ENCODE peak calls at places on chromosomes 6 and 20, in eight cellular contexts. A, P, J, X, I, Q, B and W are unnamed samples.
A peak's percentile ranks its signal among the peaks of the same experiment; 100 is the strongest.

GRCh38 chr20:24637941-24638340 is 168.5 kb downstream of the SYNDIG1 start:
- DNase-seq in A (no peak), P (no peak), J (no peak), X (no peak), I (no peak), Q (no peak), B (no peak), W (no peak)

GRCh38 chr6:138609801-138610430 is 110.6 kb upstream of the NHSL1 start:
- DNase-seq in A (no peak), P (no peak), J (no peak), X (no peak), I (no peak), Q (no peak), B (no peak), W (no peak)

GRCh38 chr6:3221579-3221978 is 5.9 kb downstream of the TUBB2B start:
- DNase-seq in A (no peak), P (no peak), J (no peak), X (no peak), I (no peak), Q (no peak), B (no peak), W (no peak)

GRCh38 chr6:158322400-158322723 is 10.1 kb downstream of the TULP4 start:
- DNase-seq in A (no peak), P (no peak), J (no peak), X (no peak), I (no peak), Q (no peak), B (no peak), W (no peak)

GRCh38 chr6:26223677-26224546 is 136.7 kb downstream of the HFE start:
- DNase-seq in A (peak; percentile 93), P (peak; percentile 96), J (peak; percentile 89), X (no peak), I (peak; percentile 60), Q (no peak), B (peak; percentile 77), W (peak; percentile 79)

GRCh38 chr6:124955108-124955851 is 7.0 kb upstream of the RNF217 start:
- DNase-seq in A (peak; percentile 84), P (peak; percentile 60), J (no peak), X (no peak), I (no peak), Q (no peak), B (no peak), W (no peak)

GRCh38 chr20:62363920-62364851 is 2.9 kb downstream of the LAMA5 start:
- DNase-seq in A (no peak), P (peak; percentile 64), J (peak; percentile 57), X (no peak), I (no peak), Q (no peak), B (no peak), W (no peak)

GRCh38 chr6:45473121-45473967 is 95.6 kb upstream of the SUPT3H start:
- DNase-seq in A (no peak), P (no peak), J (no peak), X (no peak), I (no peak), Q (no peak), B (no peak), W (no peak)

GRCh38 chr6:157264701-157265100 is 58.6 kb downstream of the TMEM242 start:
- DNase-seq in A (no peak), P (no peak), J (no peak), X (no peak), I (no peak), Q (no peak), B (no peak), W (no peak)

GRCh38 chr6:163971841-163972838 is 557.6 kb downstream of the QKI start:
- DNase-seq in A (no peak), P (no peak), J (no peak), X (no peak), I (no peak), Q (no peak), B (no peak), W (no peak)

GRCh38 chr6:134295953-134296553 is 21.9 kb downstream of the SGK1 start:
- DNase-seq in A (no peak), P (peak; percentile 99), J (peak; percentile 100), X (no peak), I (no peak), Q (no peak), B (no peak), W (no peak)

GRCh38 chr6:125415921-125416320 is 114.2 kb upstream of the HDDC2 start:
- DNase-seq in A (no peak), P (no peak), J (no peak), X (no peak), I (no peak), Q (no peak), B (no peak), W (no peak)

GRCh38 chr20:50297498-50298348 is 107.1 kb downstream of the CEBPB start:
- DNase-seq in A (no peak), P (no peak), J (no peak), X (no peak), I (no peak), Q (no peak), B (no peak), W (no peak)

GRCh38 chr6:91240878-91241603 is 654.2 kb upstream of the MAP3K7 start:
- DNase-seq in A (no peak), P (no peak), J (no peak), X (no peak), I (no peak), Q (peak; percentile 42), B (no peak), W (no peak)

GRCh38 chr6:24883618-24884017 is 52.1 kb downstream of the RIPOR2 start:
- DNase-seq in A (no peak), P (peak; percentile 54), J (peak; percentile 4), X (no peak), I (no peak), Q (no peak), B (peak; percentile 33), W (no peak)

GRCh38 chr20:53940883-53941546 is 129.4 kb downstream of the BCAS1 start:
- DNase-seq in A (no peak), P (peak; percentile 96), J (peak; percentile 90), X (no peak), I (no peak), Q (no peak), B (no peak), W (no peak)

GRCh38 chr6:5190467-5190866 is 70.3 kb downstream of the LYRM4 start:
- DNase-seq in A (no peak), P (peak; percentile 95), J (peak; percentile 97), X (no peak), I (no peak), Q (no peak), B (no peak), W (no peak)

GRCh38 chr6:113318553-113318952 is 538.6 kb upstream of the MARCKS start:
- DNase-seq in A (no peak), P (no peak), J (peak; percentile 4), X (peak; percentile 44), I (no peak), Q (no peak), B (no peak), W (no peak)

GRCh38 chr6:110517034-110517433 is 40.6 kb upstream of the SLC22A16 start:
- DNase-seq in A (no peak), P (no peak), J (no peak), X (no peak), I (no peak), Q (no peak), B (no peak), W (no peak)
- H3K4me3 ChIP-seq in A (no peak overlapping the region), P (no peak overlapping the region), J (no peak overlapping the region), X (no peak overlapping the region), I (no peak overlapping the region), Q (no peak overlapping the region), B (no peak overlapping the region), W (no peak overlapping the region)

GRCh38 chr6:56888687-56889086 is 66.2 kb upstream of the BEND6 start:
- DNase-seq in A (no peak), P (no peak), J (no peak), X (no peak), I (no peak), Q (no peak), B (no peak), W (no peak)

GRCh38 chr6:56890683-56891429 is 64.1 kb upstream of the BEND6 start:
- DNase-seq in A (no peak), P (peak; percentile 85), J (peak; percentile 85), X (no peak), I (no peak), Q (peak; percentile 63), B (no peak), W (no peak)

GRCh38 chr6:56891754-56892153 is 63.2 kb upstream of the BEND6 start:
- DNase-seq in A (no peak), P (no peak), J (no peak), X (no peak), I (no peak), Q (no peak), B (no peak), W (no peak)

GRCh38 chr6:56890066-56890465 is 64.8 kb upstream of the BEND6 start:
- DNase-seq in A (no peak), P (no peak), J (no peak), X (no peak), I (no peak), Q (no peak), B (no peak), W (no peak)

GRCh38 chr6:56889492-56889891 is 65.4 kb upstream of the BEND6 start:
- DNase-seq in A (no peak), P (no peak), J (no peak), X (no peak), I (no peak), Q (no peak), B (no peak), W (no peak)
- H3K4me3 ChIP-seq in A (no peak overlapping the region), P (no peak overlapping the region), J (no peak overlapping the region), X (no peak overlapping the region), I (no peak overlapping the region), Q (no peak overlapping the region), B (no peak overlapping the region), W (no peak overlapping the region)

DNA sequence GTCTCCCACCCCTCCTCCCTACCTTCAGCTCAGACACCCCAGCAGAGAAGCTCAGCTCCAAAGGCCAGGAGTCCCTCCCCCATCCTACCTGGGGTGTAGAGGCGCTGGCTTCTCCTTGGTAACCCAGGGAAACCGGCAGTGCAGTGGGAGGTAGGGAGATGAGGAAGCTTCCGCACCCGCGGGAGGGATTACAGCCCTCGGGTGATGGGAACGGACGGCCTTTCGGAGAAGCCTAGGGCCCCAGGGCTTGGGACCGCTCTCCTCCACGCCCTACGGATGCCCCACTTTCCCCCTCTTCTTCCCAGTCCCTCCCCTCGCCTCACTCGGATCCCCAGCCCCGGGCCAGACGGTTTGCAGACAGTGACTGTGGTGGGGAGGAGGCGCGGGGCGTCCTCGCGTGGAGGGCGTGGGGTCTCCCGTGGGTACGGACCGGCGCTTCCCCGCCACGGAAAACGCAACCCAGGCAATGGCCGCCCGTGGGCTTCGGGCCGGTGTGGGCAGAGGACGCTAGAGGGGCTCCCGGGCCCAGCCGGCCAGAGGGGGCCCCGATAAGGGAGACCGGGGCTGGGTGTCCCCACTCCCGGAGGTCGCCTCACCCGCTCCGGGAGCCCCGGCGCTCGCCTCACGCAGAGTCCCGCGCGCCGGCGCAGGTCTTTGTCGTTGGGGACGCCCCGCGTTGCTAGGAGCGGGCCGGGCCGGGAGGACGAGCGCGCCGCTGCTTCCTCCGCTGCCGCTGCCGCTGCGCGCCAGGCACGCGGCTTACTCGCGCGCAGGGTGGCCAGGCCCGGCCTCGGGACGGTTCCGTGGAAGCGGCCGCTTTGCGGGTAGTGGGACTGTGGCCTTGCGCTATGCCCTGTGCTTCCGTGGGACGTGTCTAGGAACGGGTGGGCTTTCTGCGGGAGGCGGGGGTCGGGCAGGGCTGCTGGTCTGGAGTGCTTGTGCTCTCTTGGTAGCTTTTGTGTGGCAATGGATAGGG is 15.8 kb downstream of the AARS2 start:
- DNase-seq in A (peak; percentile 84), P (peak; percentile 30), J (no peak), X (no peak), I (no peak), Q (no peak), B (peak; percentile 50), W (peak; percentile 44)
- H3K4me3 ChIP-seq in A (peak overlapping the region; percentile 73), P (peak overlapping the region; percentile 46), J (peak overlapping the region; percentile 33), X (peak overlapping the region; percentile 74), I (no peak overlapping the region), Q (no peak overlapping the region), B (peak overlapping the region; percentile 42), W (peak overlapping the region; percentile 50)

GRCh38 chr6:151763303-151763702 is 44.2 kb upstream of the ESR1 start:
- DNase-seq in A (no peak), P (peak; percentile 49), J (peak; percentile 52), X (no peak), I (no peak), Q (peak; percentile 65), B (no peak), W (no peak)
- H3K4me3 ChIP-seq in A (no peak overlapping the region), P (peak overlapping the region; percentile 50), J (peak overlapping the region; percentile 44), X (peak overlapping the region; percentile 46), I (no peak overlapping the region), Q (peak overlapping the region; percentile 42), B (no peak overlapping the region), W (no peak overlapping the region)